ENCODE peak calls at places on chromosomes 3 and 15, in eight cellular contexts. N is upper lobe of right lung, W is WERI-Rb-1, G is fibroblast of pulmonary artery, D is HFFc6, U is body of pancreas, F is BJ, I is Peyer's patch. B is an unnamed sample.

GRCh38 chr3:161393310-161393709 is 22.0 kb upstream of the SPTSSB start:
- DNase-seq in D (no peak), G (no peak), W (no peak), F (no peak), U (peak), N (no peak), I (no peak), B (no peak)

GRCh38 chr3:162354343-162354742 is 857.7 kb downstream of the OTOL1 start:
- DNase-seq in G (no peak), I (no peak), U (no peak), F (peak), W (no peak), N (no peak), D (peak), B (no peak)

GRCh38 chr15:86178845-86179244 is 99.2 kb downstream of the AGBL1 start:
- DNase-seq in W (peak), D (no peak), F (no peak), U (no peak), G (no peak), I (no peak), N (no peak), B (peak)

GRCh38 chr15:82688691-82689090 is 21.0 kb downstream of the AP3B2 start:
- DNase-seq in G (no peak), U (no peak), F (no peak), N (peak), I (no peak), D (no peak), W (no peak), B (no peak)

GRCh38 chr3:40970067-40970466 is 229.2 kb upstream of the CTNNB1 start:
- DNase-seq in W (no peak), G (no peak), U (no peak), I (no peak), D (no peak), F (no peak), N (no peak), B (no peak)

GRCh38 chr3:1666865-1667264 is 431.8 kb upstream of the CNTN4 start:
- DNase-seq in I (no peak), U (no peak), G (no peak), D (no peak), F (no peak), N (no peak), W (no peak), B (no peak)

GRCh38 chr3:105956311-105956710 is 87.5 kb upstream of the CBLB start:
- DNase-seq in N (no peak), D (peak), F (no peak), G (no peak), W (no peak), U (no peak), I (no peak), B (no peak)

GRCh38 chr3:79543618-79544017 is 224.2 kb downstream of the ROBO1 start:
- DNase-seq in W (no peak), N (no peak), D (no peak), G (no peak), U (no peak), I (no peak), F (no peak), B (no peak)

GRCh38 chr15:65832549-65833364 is 36.5 kb upstream of the RAB11A start:
- DNase-seq in G (peak), W (no peak), U (peak), I (peak), D (peak), N (peak), F (peak), B (peak)

GRCh38 chr3:151798476-151798875 is 15.4 kb upstream of the AADAC start:
- DNase-seq in W (no peak), D (no peak), G (no peak), F (no peak), I (no peak), N (no peak), U (no peak), B (no peak)

GRCh38 chr3:59425942-59426341 is 376.1 kb upstream of the CFAP20DC start:
- DNase-seq in W (no peak), F (no peak), N (no peak), G (no peak), D (no peak), U (no peak), I (no peak), B (no peak)

GRCh38 chr15:60528530-60528929 is 49.6 kb upstream of the ICE2 start:
- DNase-seq in I (no peak), G (peak), F (no peak), D (no peak), N (no peak), W (no peak), U (no peak), B (no peak)

GRCh38 chr15:67504796-67505195 is 16.1 kb upstream of the C15orf61 start:
- DNase-seq in G (no peak), U (no peak), N (no peak), F (peak), W (no peak), D (peak), I (no peak), B (no peak)

GRCh38 chr3:123841476-123842238 is 42.5 kb downstream of the MYLK start:
- DNase-seq in W (no peak), D (peak), F (no peak), G (no peak), I (no peak), U (no peak), N (no peak), B (no peak)

GRCh38 chr15:88202231-88202630 is 54.3 kb downstream of the NTRK3 start:
- DNase-seq in I (no peak), D (no peak), G (no peak), U (no peak), F (no peak), W (no peak), N (no peak), B (no peak)

GRCh38 chr3:173644086-173645082 is 246.8 kb downstream of the NLGN1 start:
- DNase-seq in F (no peak), G (no peak), D (no peak), U (no peak), W (no peak), N (no peak), I (no peak), B (no peak)

GRCh38 chr3:6750782-6751181 is 110.1 kb upstream of the GRM7 start:
- DNase-seq in U (no peak), I (no peak), F (no peak), N (no peak), G (no peak), W (no peak), D (no peak), B (no peak)

GRCh38 chr15:59300618-59301139 is 72.0 kb downstream of the MYO1E start:
- DNase-seq in N (no peak), G (peak), I (peak), F (no peak), U (no peak), W (no peak), D (no peak), B (no peak)

GRCh38 chr15:73900129-73900712 is 26.0 kb upstream of the LOXL1 start:
- DNase-seq in D (no peak), G (no peak), N (no peak), U (no peak), I (no peak), F (no peak), W (no peak), B (no peak)

GRCh38 chr3:74443102-74443501 is 171.4 kb downstream of the CNTN3 start:
- DNase-seq in U (no peak), N (no peak), I (no peak), G (peak), D (peak), F (no peak), W (no peak), B (no peak)

GRCh38 chr3:189903562-189904250 is 217.0 kb downstream of the P3H2 start:
- DNase-seq in N (no peak), G (peak), U (no peak), I (no peak), W (no peak), D (no peak), F (no peak), B (no peak)

GRCh38 chr3:70264122-70264780 is 48.2 kb downstream of the MDFIC2 start:
- DNase-seq in G (peak), D (no peak), U (peak), F (no peak), W (no peak), N (no peak), I (no peak), B (no peak)

GRCh38 chr15:40594429-40594836 is 384 bp downstream of the KNL1 start:
- DNase-seq in D (peak), F (peak), I (peak), G (peak), W (peak), N (peak), U (peak), B (peak)

GRCh38 chr15:42210703-42211102 is 2.6 kb upstream of the VPS39 start:
- DNase-seq in F (no peak), I (no peak), N (no peak), D (no peak), G (no peak), W (no peak), U (no peak), B (no peak)

GRCh38 chr3:49469037-49469875 is 811 bp upstream of the DAG1 start:
- DNase-seq in F (peak), N (peak), I (peak), D (peak), U (peak), G (peak), W (peak), B (peak)

GRCh38 chr3:117873236-117873635 is 1161.4 kb downstream of the IGSF11 start:
- DNase-seq in G (peak), F (no peak), N (no peak), D (no peak), W (no peak), U (peak), I (no peak), B (peak)

GRCh38 chr3:135487261-135487660 is 478.3 kb upstream of the PPP2R3A start:
- DNase-seq in I (no peak), F (no peak), N (no peak), D (no peak), U (no peak), W (no peak), G (no peak), B (no peak)

GRCh38 chr3:73924063-73924462 is 299.3 kb upstream of the PDZRN3 start:
- DNase-seq in I (no peak), N (no peak), W (no peak), D (no peak), G (no peak), U (no peak), F (no peak), B (no peak)

GRCh38 chr15:38624248-38625214 is 59.9 kb upstream of the RASGRP1 start:
- DNase-seq in I (no peak), U (no peak), W (no peak), D (no peak), N (no peak), G (no peak), F (no peak), B (no peak)
- TF ChIP-seq CTCF in I (no peak), U (no peak), W (no peak), D (no peak), N (no peak), G (no peak), F (no peak), B (no peak)

GRCh38 chr15:96354731-96355560 is 24.4 kb downstream of the NR2F2 start:
- DNase-seq in D (peak), F (no peak), U (no peak), I (no peak), N (no peak), W (no peak), G (peak), B (no peak)
- TF ChIP-seq CTCF in D (peak), F (peak), U (peak), I (peak), N (peak), W (no peak), G (peak), B (peak)

DNA sequence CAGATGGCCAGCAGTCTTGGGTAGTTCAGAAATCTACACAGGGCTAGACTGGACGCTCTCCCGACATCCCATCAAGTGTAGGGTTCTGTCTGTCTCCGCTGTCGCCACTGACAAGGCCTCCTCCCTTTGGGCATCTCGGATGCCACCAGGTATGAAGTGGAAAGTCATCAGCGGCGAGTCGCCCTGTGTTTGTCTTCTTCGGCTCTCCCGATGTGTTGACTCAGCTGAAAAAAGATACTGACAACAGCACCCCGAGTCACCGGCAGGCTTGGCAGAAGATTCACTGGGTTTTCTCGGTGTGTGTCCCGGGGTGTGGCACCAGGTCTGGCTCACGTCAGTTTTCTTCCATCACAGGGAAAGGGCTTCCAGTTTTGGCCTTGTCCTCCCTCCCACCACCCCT is 42.2 kb upstream of the VPS8 start:
- DNase-seq in U (no peak), D (no peak), F (no peak), N (no peak), W (no peak), G (no peak), I (no peak), B (no peak)
- TF ChIP-seq CTCF in U (no peak), D (no peak), F (no peak), N (no peak), W (no peak), G (no peak), I (no peak), B (no peak)

GRCh38 chr3:53668872-53669271 is 174.5 kb downstream of the CACNA1D start:
- DNase-seq in N (no peak), I (no peak), W (no peak), U (no peak), D (peak), G (peak), F (no peak), B (no peak)
- TF ChIP-seq CTCF in N (peak), I (no peak), W (peak), U (no peak), D (peak), G (peak), F (peak), B (peak)

DNA sequence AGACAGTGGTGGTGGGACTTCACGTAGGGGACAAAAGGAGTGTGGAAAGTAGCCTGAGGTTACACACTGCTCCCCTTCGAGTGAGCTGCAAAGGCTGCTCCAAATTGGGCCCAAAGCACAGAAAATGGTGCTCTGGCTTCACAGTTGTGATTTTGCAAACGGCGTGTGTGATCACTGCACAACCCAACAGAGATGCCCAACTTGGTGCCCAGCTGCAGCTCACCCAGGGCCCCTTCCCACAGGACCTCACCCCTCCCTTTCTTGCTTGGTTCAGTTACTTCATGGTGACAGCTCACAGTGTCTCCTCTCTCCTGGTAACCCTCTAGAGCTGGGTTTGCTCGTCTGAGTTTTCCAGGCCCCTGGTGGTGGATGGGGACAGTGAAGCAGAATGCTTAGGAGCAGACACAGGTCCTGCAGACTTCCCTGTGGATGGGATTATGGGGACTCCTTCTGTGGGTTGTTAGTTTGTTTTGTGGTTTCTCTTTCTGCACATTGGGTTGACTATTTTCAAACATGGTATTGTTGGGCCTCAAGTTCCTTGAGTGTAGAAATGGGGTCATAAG is 98.3 kb downstream of the TOP2B start:
- DNase-seq in F (no peak), D (no peak), W (peak), G (no peak), U (no peak), N (no peak), I (no peak), B (no peak)
- TF ChIP-seq CTCF in F (no peak), D (peak), W (peak), G (no peak), U (no peak), N (no peak), I (no peak), B (no peak)

GRCh38 chr15:37888356-37888755 is 46.1 kb upstream of the TMCO5A start:
- DNase-seq in F (no peak), D (no peak), U (no peak), W (no peak), N (no peak), I (no peak), G (no peak), B (no peak)

GRCh38 chr15:37893309-37893708 is 41.1 kb upstream of the TMCO5A start:
- DNase-seq in G (no peak), U (peak), I (no peak), D (no peak), W (no peak), F (no peak), N (no peak), B (no peak)

GRCh38 chr15:37891754-37892368 is 42.6 kb upstream of the TMCO5A start:
- DNase-seq in W (peak), U (peak), G (peak), N (no peak), D (peak), F (no peak), I (no peak), B (peak)
- TF ChIP-seq CTCF in W (peak), U (peak), G (peak), N (peak), D (peak), F (peak), I (peak), B (peak)

DNA sequence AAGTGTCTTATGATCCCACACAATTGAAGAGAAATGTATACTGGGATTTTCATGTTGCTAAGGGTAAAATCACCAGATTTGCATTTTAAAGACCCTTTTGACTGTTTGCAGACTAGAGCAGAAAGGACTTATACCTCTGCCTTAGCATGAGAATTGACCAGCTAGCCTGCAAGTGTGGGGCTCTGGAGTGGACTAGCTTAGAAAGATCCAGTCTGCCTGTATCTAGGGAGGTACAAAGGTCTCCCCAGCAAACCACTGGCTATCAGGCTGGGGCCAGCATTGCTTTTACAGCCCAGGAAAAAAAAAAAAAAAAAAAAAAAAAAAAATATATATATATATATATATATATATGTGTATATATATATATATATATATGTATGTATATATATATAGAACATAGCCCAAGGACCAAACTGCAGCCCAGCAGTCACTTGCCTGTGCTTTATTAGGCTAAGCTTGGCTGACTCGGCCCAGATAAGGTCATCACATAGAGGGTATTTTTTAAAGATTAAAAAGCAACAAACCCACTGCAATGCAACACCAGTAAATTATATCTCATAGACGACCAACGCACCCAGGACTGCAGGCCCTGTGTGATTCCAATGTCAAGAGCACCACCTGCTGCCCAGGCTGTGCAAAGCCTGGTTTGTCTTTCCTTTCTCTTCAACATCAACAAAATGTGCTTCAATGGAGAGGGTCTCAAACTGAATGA is 63.7 kb downstream of the DCLK3 start:
- DNase-seq in D (peak), F (no peak), N (peak), W (peak), I (no peak), G (peak), U (peak), B (peak)
- TF ChIP-seq CTCF in D (peak), F (peak), N (peak), W (peak), I (peak), G (peak), U (peak), B (peak)

GRCh38 chr3:61186030-61186429 is 65.2 kb downstream of the FHIT start:
- DNase-seq in F (no peak), N (no peak), U (peak), I (no peak), W (no peak), D (no peak), G (no peak), B (no peak)
- TF ChIP-seq CTCF in F (no peak), N (no peak), U (no peak), I (no peak), W (no peak), D (no peak), G (no peak), B (no peak)

GRCh38 chr3:32778389-32778788 is 39.4 kb upstream of the TRIM71 start:
- DNase-seq in U (no peak), I (no peak), D (no peak), F (no peak), W (peak), G (no peak), N (no peak), B (no peak)

GRCh38 chr3:32781211-32781968 is 36.4 kb upstream of the TRIM71 start:
- DNase-seq in N (peak), I (peak), U (peak), D (peak), W (peak), F (peak), G (peak), B (peak)

GRCh38 chr3:32782417-32782816 is 35.4 kb upstream of the TRIM71 start:
- DNase-seq in W (no peak), D (no peak), G (no peak), U (no peak), F (no peak), I (no peak), N (no peak), B (no peak)

GRCh38 chr3:32780071-32780734 is 37.6 kb upstream of the TRIM71 start:
- DNase-seq in G (no peak), U (no peak), F (no peak), W (no peak), D (no peak), I (no peak), N (no peak), B (no peak)

DNA sequence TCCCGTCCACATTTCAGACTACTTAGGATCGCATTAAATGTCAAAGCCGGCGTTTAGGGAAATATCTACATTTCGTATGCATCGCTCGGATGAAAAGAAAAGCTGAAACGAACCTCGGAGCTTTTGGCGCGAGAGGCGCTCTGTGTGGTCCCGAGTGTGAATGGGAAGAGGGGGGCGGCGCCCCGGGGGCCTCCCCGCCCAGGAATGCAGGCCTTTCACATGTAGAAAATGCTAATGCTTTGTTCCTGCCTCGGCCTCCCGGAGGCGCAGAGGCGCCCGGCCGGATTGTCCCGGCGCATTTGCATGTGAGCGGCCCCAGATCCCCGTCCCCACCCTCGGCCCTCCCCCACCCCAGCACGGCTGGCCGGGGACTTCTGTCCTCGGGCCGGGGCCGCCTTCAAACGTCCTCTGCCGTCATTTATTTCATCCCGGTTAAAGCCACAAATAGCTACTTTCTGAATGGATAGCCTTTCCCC is 37.0 kb upstream of the TRIM71 start:
- DNase-seq in D (peak), U (peak), N (peak), I (peak), F (no peak), W (peak), G (peak), B (peak)
- TF ChIP-seq CTCF in D (no peak), U (no peak), N (peak), I (no peak), F (no peak), W (peak), G (no peak), B (no peak)

DNA sequence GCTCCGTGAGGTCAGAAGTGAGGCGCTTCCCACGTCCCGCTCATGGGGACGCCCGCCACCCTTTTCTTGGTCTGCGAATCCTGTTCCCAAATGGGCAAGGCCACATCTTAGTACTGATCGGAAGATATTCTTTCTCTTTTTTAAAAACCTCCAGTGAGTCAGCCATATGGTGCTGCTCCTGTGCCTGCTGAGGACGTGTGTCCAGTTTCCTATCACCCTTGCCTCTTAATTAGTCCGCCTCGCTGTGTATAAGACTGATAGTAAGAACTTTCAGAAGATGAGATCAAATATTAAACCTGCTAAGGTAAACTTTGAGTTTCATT is 577 bp downstream of the UBA5 start:
- DNase-seq in W (no peak), I (no peak), F (no peak), G (peak), U (no peak), N (no peak), D (no peak), B (no peak)
- TF ChIP-seq CTCF in W (no peak), I (no peak), F (no peak), G (no peak), U (no peak), N (no peak), D (no peak), B (no peak)